ENCODE peak calls at places on chromosomes 6 and 20, in nine cellular contexts. One of them, this sample, is unnamed.

GRCh38 chr6:136956590-136957573 is 34.8 kb downstream of the SLC35D3 start:
- DNase-seq in fibroblast of lung: no peak
- DNase-seq in OCI-LY7: peak
- DNase-seq in colonic mucosa: no peak
- DNase-seq in AG04450: no peak
- DNase-seq in mammary epithelial cell: no peak
- DNase-seq in RWPE1: no peak
- DNase-seq in IMR-90: no peak
- DNase-seq in left ventricle myocardium inferior: no peak
- DNase-seq in this sample: no peak

GRCh38 chr20:43658723-43659419 is 8.0 kb upstream of the MYBL2 start:
- DNase-seq in fibroblast of lung: no peak
- DNase-seq in OCI-LY7: peak
- DNase-seq in colonic mucosa: no peak
- DNase-seq in mammary epithelial cell: no peak
- DNase-seq in left ventricle myocardium inferior: no peak
- DNase-seq in AG04450: no peak
- DNase-seq in IMR-90: no peak
- DNase-seq in RWPE1: no peak
- DNase-seq in this sample: no peak

GRCh38 chr6:125117818-125118217 is 35.8 kb upstream of the TPD52L1 start:
- DNase-seq in mammary epithelial cell: peak
- DNase-seq in left ventricle myocardium inferior: no peak
- DNase-seq in RWPE1: no peak
- DNase-seq in colonic mucosa: no peak
- DNase-seq in fibroblast of lung: no peak
- DNase-seq in AG04450: no peak
- DNase-seq in IMR-90: no peak
- DNase-seq in OCI-LY7: no peak
- DNase-seq in this sample: no peak

GRCh38 chr20:45346291-45346718 is 1.9 kb downstream of the SDC4 start:
- DNase-seq in RWPE1: peak
- DNase-seq in AG04450: no peak
- DNase-seq in fibroblast of lung: no peak
- DNase-seq in IMR-90: no peak
- DNase-seq in left ventricle myocardium inferior: no peak
- DNase-seq in mammary epithelial cell: peak
- DNase-seq in OCI-LY7: no peak
- DNase-seq in colonic mucosa: no peak
- DNase-seq in this sample: no peak

GRCh38 chr6:163926642-163927041 is 512.1 kb downstream of the QKI start:
- DNase-seq in left ventricle myocardium inferior: peak
- DNase-seq in OCI-LY7: no peak
- DNase-seq in AG04450: no peak
- DNase-seq in fibroblast of lung: peak
- DNase-seq in IMR-90: no peak
- DNase-seq in RWPE1: no peak
- DNase-seq in colonic mucosa: no peak
- DNase-seq in mammary epithelial cell: no peak
- DNase-seq in this sample: no peak

GRCh38 chr6:154448448-154449096 is 61.9 kb downstream of the CNKSR3 start:
- DNase-seq in RWPE1: no peak
- DNase-seq in mammary epithelial cell: no peak
- DNase-seq in OCI-LY7: no peak
- DNase-seq in AG04450: peak
- DNase-seq in colonic mucosa: no peak
- DNase-seq in left ventricle myocardium inferior: no peak
- DNase-seq in fibroblast of lung: peak
- DNase-seq in IMR-90: peak
- DNase-seq in this sample: peak

GRCh38 chr6:157813191-157813590 is 9.9 kb upstream of the SNX9 start:
- DNase-seq in AG04450: no peak
- DNase-seq in OCI-LY7: no peak
- DNase-seq in RWPE1: no peak
- DNase-seq in left ventricle myocardium inferior: peak
- DNase-seq in fibroblast of lung: peak
- DNase-seq in colonic mucosa: peak
- DNase-seq in IMR-90: peak
- DNase-seq in mammary epithelial cell: no peak
- DNase-seq in this sample: no peak

GRCh38 chr6:36757206-36757605 is 59.6 kb downstream of the RAB44 start:
- DNase-seq in fibroblast of lung: no peak
- DNase-seq in mammary epithelial cell: no peak
- DNase-seq in RWPE1: no peak
- DNase-seq in OCI-LY7: peak
- DNase-seq in left ventricle myocardium inferior: no peak
- DNase-seq in AG04450: no peak
- DNase-seq in colonic mucosa: peak
- DNase-seq in IMR-90: no peak
- DNase-seq in this sample: no peak

GRCh38 chr6:169837529-169838250 is 86.3 kb downstream of the ERMARD start:
- DNase-seq in AG04450: no peak
- DNase-seq in RWPE1: no peak
- DNase-seq in mammary epithelial cell: no peak
- DNase-seq in fibroblast of lung: no peak
- DNase-seq in IMR-90: no peak
- DNase-seq in OCI-LY7: no peak
- DNase-seq in colonic mucosa: peak
- DNase-seq in left ventricle myocardium inferior: no peak
- DNase-seq in this sample: no peak

GRCh38 chr6:132712366-132712765 is 1.5 kb downstream of the VNN1 start:
- DNase-seq in AG04450: no peak
- DNase-seq in colonic mucosa: no peak
- DNase-seq in left ventricle myocardium inferior: no peak
- DNase-seq in IMR-90: peak
- DNase-seq in RWPE1: peak
- DNase-seq in mammary epithelial cell: peak
- DNase-seq in OCI-LY7: no peak
- DNase-seq in fibroblast of lung: peak
- DNase-seq in this sample: peak

GRCh38 chr20:8078528-8078914 is 53.5 kb upstream of the PLCB1 start:
- DNase-seq in left ventricle myocardium inferior: no peak
- DNase-seq in OCI-LY7: no peak
- DNase-seq in colonic mucosa: no peak
- DNase-seq in RWPE1: no peak
- DNase-seq in mammary epithelial cell: no peak
- DNase-seq in AG04450: no peak
- DNase-seq in fibroblast of lung: no peak
- DNase-seq in IMR-90: no peak
- DNase-seq in this sample: no peak

GRCh38 chr20:50380697-50381040 is 129.5 kb upstream of the PTPN1 start:
- DNase-seq in fibroblast of lung: peak
- DNase-seq in left ventricle myocardium inferior: no peak
- DNase-seq in AG04450: no peak
- DNase-seq in OCI-LY7: peak
- DNase-seq in colonic mucosa: peak
- DNase-seq in RWPE1: no peak
- DNase-seq in mammary epithelial cell: peak
- DNase-seq in IMR-90: peak
- DNase-seq in this sample: peak

GRCh38 chr6:3748208-3748701 is 3.3 kb downstream of the PXDC1 start:
- DNase-seq in RWPE1: peak
- DNase-seq in OCI-LY7: peak
- DNase-seq in IMR-90: peak
- DNase-seq in colonic mucosa: peak
- DNase-seq in mammary epithelial cell: peak
- DNase-seq in left ventricle myocardium inferior: peak
- DNase-seq in AG04450: no peak
- DNase-seq in fibroblast of lung: peak
- DNase-seq in this sample: peak

GRCh38 chr20:59831024-59831900 is 102.2 kb downstream of the SYCP2 start:
- DNase-seq in mammary epithelial cell: peak
- DNase-seq in left ventricle myocardium inferior: peak
- DNase-seq in IMR-90: no peak
- DNase-seq in RWPE1: peak
- DNase-seq in colonic mucosa: peak
- DNase-seq in OCI-LY7: no peak
- DNase-seq in AG04450: no peak
- DNase-seq in fibroblast of lung: no peak
- DNase-seq in this sample: no peak

GRCh38 chr6:40947876-40948514 is 91.0 kb downstream of the UNC5CL start:
- DNase-seq in colonic mucosa: no peak
- DNase-seq in RWPE1: peak
- DNase-seq in AG04450: no peak
- DNase-seq in IMR-90: peak
- DNase-seq in left ventricle myocardium inferior: no peak
- DNase-seq in mammary epithelial cell: peak
- DNase-seq in fibroblast of lung: peak
- DNase-seq in OCI-LY7: no peak
- DNase-seq in this sample: no peak

DNA sequence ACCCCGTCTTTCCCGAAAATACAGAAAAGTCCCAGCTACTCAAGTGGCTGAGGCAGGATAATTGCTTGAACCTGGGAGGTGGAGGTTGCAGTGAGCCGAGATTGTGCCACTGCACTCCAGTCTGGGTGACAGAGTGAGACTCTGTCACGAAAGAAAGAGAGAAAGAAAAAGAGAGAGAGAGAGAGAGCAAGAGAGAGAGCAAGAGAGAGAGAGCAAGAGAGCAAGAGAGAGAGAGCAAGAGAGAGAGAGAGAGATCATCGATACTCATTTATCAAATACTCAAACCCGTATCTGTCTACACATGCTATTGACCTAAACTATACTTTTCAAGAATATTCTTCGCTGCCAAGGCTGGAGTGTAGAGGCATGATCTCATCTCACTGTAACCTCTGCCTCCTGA is 28.2 kb upstream of the SALL4 start:
- DNase-seq in OCI-LY7: no peak
- DNase-seq in RWPE1: no peak
- DNase-seq in left ventricle myocardium inferior: no peak
- DNase-seq in fibroblast of lung: no peak
- DNase-seq in colonic mucosa: no peak
- DNase-seq in AG04450: no peak
- DNase-seq in mammary epithelial cell: no peak
- DNase-seq in IMR-90: no peak
- DNase-seq in this sample: no peak
- H3K27ac ChIP-seq in OCI-LY7: no peak
- H3K27ac ChIP-seq in RWPE1: no peak
- H3K27ac ChIP-seq in left ventricle myocardium inferior: no peak
- H3K27ac ChIP-seq in fibroblast of lung: no peak
- H3K27ac ChIP-seq in colonic mucosa: no peak
- H3K27ac ChIP-seq in AG04450: no peak
- H3K27ac ChIP-seq in mammary epithelial cell: no peak
- H3K27ac ChIP-seq in IMR-90: no peak
- H3K27ac ChIP-seq in this sample: no peak

DNA sequence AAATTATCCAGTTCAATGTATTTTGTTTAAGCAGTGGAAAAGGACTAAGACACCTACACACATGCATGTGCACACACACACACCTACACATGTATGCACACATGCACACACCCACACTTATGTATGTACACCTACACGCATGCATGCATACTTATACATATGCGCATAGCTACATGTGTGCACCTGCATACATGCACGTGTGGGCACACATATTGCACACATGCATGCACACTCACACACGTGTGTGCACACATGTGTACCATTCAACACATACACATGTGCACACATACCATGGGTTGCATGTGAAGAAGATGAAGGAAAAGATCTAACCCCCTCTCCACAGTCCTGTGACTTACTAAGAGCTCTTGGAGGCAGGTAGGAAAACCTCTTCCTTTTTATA is 122.0 kb upstream of the MAFB start:
- DNase-seq in OCI-LY7: no peak
- DNase-seq in RWPE1: no peak
- DNase-seq in mammary epithelial cell: no peak
- DNase-seq in IMR-90: no peak
- DNase-seq in colonic mucosa: no peak
- DNase-seq in AG04450: no peak
- DNase-seq in fibroblast of lung: no peak
- DNase-seq in left ventricle myocardium inferior: no peak
- DNase-seq in this sample: no peak
- H3K27ac ChIP-seq in OCI-LY7: no peak
- H3K27ac ChIP-seq in RWPE1: no peak
- H3K27ac ChIP-seq in mammary epithelial cell: no peak
- H3K27ac ChIP-seq in IMR-90: no peak
- H3K27ac ChIP-seq in colonic mucosa: no peak
- H3K27ac ChIP-seq in AG04450: no peak
- H3K27ac ChIP-seq in fibroblast of lung: no peak
- H3K27ac ChIP-seq in left ventricle myocardium inferior: no peak
- H3K27ac ChIP-seq in this sample: no peak

GRCh38 chr20:4136078-4136966 is 121.0 kb upstream of the RNF24 start:
- DNase-seq in left ventricle myocardium inferior: no peak
- DNase-seq in IMR-90: peak
- DNase-seq in AG04450: no peak
- DNase-seq in OCI-LY7: no peak
- DNase-seq in RWPE1: no peak
- DNase-seq in mammary epithelial cell: no peak
- DNase-seq in colonic mucosa: no peak
- DNase-seq in fibroblast of lung: no peak
- DNase-seq in this sample: no peak
- H3K27ac ChIP-seq in left ventricle myocardium inferior: no peak
- H3K27ac ChIP-seq in IMR-90: peak
- H3K27ac ChIP-seq in AG04450: peak
- H3K27ac ChIP-seq in OCI-LY7: no peak
- H3K27ac ChIP-seq in RWPE1: peak
- H3K27ac ChIP-seq in mammary epithelial cell: no peak
- H3K27ac ChIP-seq in colonic mucosa: no peak
- H3K27ac ChIP-seq in fibroblast of lung: peak
- H3K27ac ChIP-seq in this sample: peak

GRCh38 chr6:167474725-167475124 is 149.8 kb downstream of the TTLL2 start:
- DNase-seq in fibroblast of lung: no peak
- DNase-seq in AG04450: no peak
- DNase-seq in colonic mucosa: no peak
- DNase-seq in left ventricle myocardium inferior: no peak
- DNase-seq in mammary epithelial cell: no peak
- DNase-seq in OCI-LY7: no peak
- DNase-seq in IMR-90: no peak
- DNase-seq in RWPE1: no peak
- DNase-seq in this sample: no peak

GRCh38 chr6:167477688-167478087 is 152.8 kb downstream of the TTLL2 start:
- DNase-seq in AG04450: no peak
- DNase-seq in mammary epithelial cell: no peak
- DNase-seq in colonic mucosa: no peak
- DNase-seq in RWPE1: no peak
- DNase-seq in left ventricle myocardium inferior: no peak
- DNase-seq in fibroblast of lung: no peak
- DNase-seq in OCI-LY7: no peak
- DNase-seq in IMR-90: no peak
- DNase-seq in this sample: no peak

GRCh38 chr6:167476844-167477595 is 152.1 kb downstream of the TTLL2 start:
- DNase-seq in OCI-LY7: no peak
- DNase-seq in fibroblast of lung: no peak
- DNase-seq in IMR-90: no peak
- DNase-seq in colonic mucosa: no peak
- DNase-seq in mammary epithelial cell: no peak
- DNase-seq in AG04450: no peak
- DNase-seq in RWPE1: no peak
- DNase-seq in left ventricle myocardium inferior: no peak
- DNase-seq in this sample: no peak

GRCh38 chr6:167474171-167474570 is 149.3 kb downstream of the TTLL2 start:
- DNase-seq in colonic mucosa: no peak
- DNase-seq in RWPE1: no peak
- DNase-seq in mammary epithelial cell: no peak
- DNase-seq in IMR-90: no peak
- DNase-seq in AG04450: no peak
- DNase-seq in left ventricle myocardium inferior: no peak
- DNase-seq in fibroblast of lung: no peak
- DNase-seq in OCI-LY7: no peak
- DNase-seq in this sample: no peak

DNA sequence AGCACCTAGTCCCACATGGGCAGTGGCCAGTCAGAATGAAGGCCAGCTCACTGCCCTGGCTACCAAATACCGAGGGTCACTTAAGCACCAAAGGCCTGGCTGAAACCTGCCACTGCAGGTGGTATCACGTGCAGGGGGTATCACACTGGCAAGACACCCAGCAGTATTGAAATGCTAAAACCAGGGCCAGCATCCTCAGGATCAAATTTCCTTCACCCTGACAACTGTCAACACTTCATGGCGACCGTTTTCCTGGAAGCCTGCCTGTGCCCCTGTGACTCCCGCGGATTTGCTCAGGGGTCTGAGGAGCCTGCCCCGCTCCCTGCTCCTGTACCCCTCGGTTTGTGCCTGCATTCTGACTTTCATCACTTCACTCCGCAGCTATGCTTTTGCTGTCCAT is 151.1 kb downstream of the TTLL2 start:
- DNase-seq in AG04450: no peak
- DNase-seq in IMR-90: no peak
- DNase-seq in fibroblast of lung: no peak
- DNase-seq in mammary epithelial cell: no peak
- DNase-seq in RWPE1: no peak
- DNase-seq in left ventricle myocardium inferior: no peak
- DNase-seq in OCI-LY7: no peak
- DNase-seq in colonic mucosa: no peak
- DNase-seq in this sample: no peak
- H3K27ac ChIP-seq in AG04450: no peak
- H3K27ac ChIP-seq in IMR-90: no peak
- H3K27ac ChIP-seq in fibroblast of lung: no peak
- H3K27ac ChIP-seq in mammary epithelial cell: no peak
- H3K27ac ChIP-seq in RWPE1: no peak
- H3K27ac ChIP-seq in left ventricle myocardium inferior: no peak
- H3K27ac ChIP-seq in OCI-LY7: no peak
- H3K27ac ChIP-seq in colonic mucosa: no peak
- H3K27ac ChIP-seq in this sample: no peak